ENCODE peak calls at places on chromosomes 13 and 19, in five cellular contexts. One of them, this sample, is unnamed.

GRCh38 chr19:7149956-7150705 is 80.6 kb downstream of the ZNF557 start:
- DNase-seq in K562: no peak
- DNase-seq in GM12878: no peak
- DNase-seq in H1: no peak
- DNase-seq in HepG2: no peak
- DNase-seq in this sample: peak

GRCh38 chr19:1040476-1041271 is 767 bp downstream of the ABCA7 start:
- DNase-seq in K562: peak
- DNase-seq in GM12878: peak
- DNase-seq in H1: peak
- DNase-seq in HepG2: peak
- DNase-seq in this sample: peak

GRCh38 chr19:1746401-1747284 is 6.7 kb upstream of the ONECUT3 start:
- DNase-seq in K562: no peak
- DNase-seq in GM12878: no peak
- DNase-seq in H1: peak
- DNase-seq in HepG2: no peak
- DNase-seq in this sample: no peak

GRCh38 chr13:97191615-97192014 is 30.5 kb upstream of the MBNL2 start:
- DNase-seq in K562: no peak
- DNase-seq in GM12878: no peak
- DNase-seq in H1: no peak
- DNase-seq in HepG2: no peak
- DNase-seq in this sample: no peak

GRCh38 chr13:78602561-78603239 is 652 bp downstream of the POU4F1 start:
- DNase-seq in K562: peak
- DNase-seq in GM12878: no peak
- DNase-seq in H1: no peak
- DNase-seq in HepG2: no peak
- DNase-seq in this sample: no peak

GRCh38 chr19:48553676-48554384 is 1.9 kb downstream of the SULT2B1 start:
- DNase-seq in K562: peak
- DNase-seq in GM12878: no peak
- DNase-seq in H1: no peak
- DNase-seq in HepG2: peak
- DNase-seq in this sample: peak

GRCh38 chr19:51359294-51359693 is 6.9 kb downstream of the ETFB start:
- DNase-seq in K562: no peak
- DNase-seq in GM12878: no peak
- DNase-seq in H1: no peak
- DNase-seq in HepG2: no peak
- DNase-seq in this sample: no peak

GRCh38 chr13:101654916-101655315 is 202.4 kb downstream of the ITGBL1 start:
- DNase-seq in K562: no peak
- DNase-seq in GM12878: no peak
- DNase-seq in H1: no peak
- DNase-seq in HepG2: no peak
- DNase-seq in this sample: no peak

GRCh38 chr19:44848036-44848804 is 2.1 kb downstream of the NECTIN2 start:
- DNase-seq in K562: no peak
- DNase-seq in GM12878: no peak
- DNase-seq in H1: no peak
- DNase-seq in HepG2: no peak
- DNase-seq in this sample: peak

GRCh38 chr13:44756411-44756810 is 180.3 kb upstream of the TSC22D1 start:
- DNase-seq in K562: no peak
- DNase-seq in GM12878: no peak
- DNase-seq in H1: no peak
- DNase-seq in HepG2: no peak
- DNase-seq in this sample: no peak

GRCh38 chr13:44757671-44758070 is 181.5 kb upstream of the TSC22D1 start:
- DNase-seq in K562: no peak
- DNase-seq in GM12878: no peak
- DNase-seq in H1: no peak
- DNase-seq in HepG2: no peak
- DNase-seq in this sample: no peak

GRCh38 chr13:44758595-44759221 is 182.6 kb upstream of the TSC22D1 start:
- DNase-seq in K562: no peak
- DNase-seq in GM12878: no peak
- DNase-seq in H1: no peak
- DNase-seq in HepG2: peak
- DNase-seq in this sample: no peak

GRCh38 chr13:44759222-44759721 is 183.1 kb upstream of the TSC22D1 start:
- DNase-seq in K562: no peak
- DNase-seq in GM12878: no peak
- DNase-seq in H1: no peak
- DNase-seq in HepG2: no peak
- DNase-seq in this sample: no peak

DNA sequence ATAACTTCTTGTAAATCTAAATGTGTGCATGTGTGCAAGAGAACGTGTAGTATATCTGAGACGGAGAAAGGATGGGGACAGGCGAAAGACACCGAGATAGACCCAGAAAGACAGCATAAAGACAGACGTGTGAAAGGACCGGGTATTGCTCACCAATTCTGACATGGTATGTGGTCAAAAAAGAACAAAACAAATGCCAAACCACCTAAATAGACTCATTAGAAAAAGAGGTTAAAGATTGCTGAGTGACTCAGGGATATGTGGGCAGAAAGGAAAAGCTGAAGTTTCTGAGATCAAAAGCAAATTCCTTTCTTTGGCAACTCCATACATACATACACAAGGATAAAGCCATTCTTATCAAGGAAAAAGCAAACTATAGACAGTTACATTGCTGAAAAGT is 179.7 kb upstream of the TSC22D1 start:
- DNase-seq in K562: no peak
- DNase-seq in GM12878: no peak
- DNase-seq in H1: no peak
- DNase-seq in HepG2: peak
- DNase-seq in this sample: no peak
- TF ChIP-seq TAF1 in K562: no peak
- TF ChIP-seq TAF1 in GM12878: no peak
- TF ChIP-seq TAF1 in H1: no peak
- TF ChIP-seq TAF1 in HepG2: no peak
- TF ChIP-seq TAF1 in this sample: no peak

DNA sequence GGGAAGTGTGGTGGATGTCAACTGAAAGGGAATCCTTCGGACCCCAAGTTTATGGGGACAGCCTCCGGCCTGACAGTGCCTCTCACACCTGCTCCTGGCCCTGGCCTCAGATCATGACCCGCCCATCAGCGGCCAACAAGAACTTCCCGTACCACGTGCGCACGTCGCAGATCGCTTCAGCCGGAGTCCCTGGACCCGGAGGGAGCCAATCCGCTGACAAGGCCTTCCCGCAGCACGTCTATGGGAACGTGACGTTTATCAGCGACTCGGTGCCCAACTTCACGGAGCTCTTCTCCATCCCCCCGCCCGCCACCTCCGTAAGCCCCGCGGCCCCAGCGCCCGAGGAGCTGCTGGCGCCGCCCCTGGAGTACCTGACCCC is 2.0 kb upstream of the MEGF8 start:
- DNase-seq in K562: no peak
- DNase-seq in GM12878: no peak
- DNase-seq in H1: peak
- DNase-seq in HepG2: no peak
- DNase-seq in this sample: no peak
- H3K4me2 ChIP-seq in K562: no peak
- H3K4me2 ChIP-seq in GM12878: no peak
- H3K4me2 ChIP-seq in H1: peak
- H3K4me2 ChIP-seq in HepG2: no peak
- H3K4me2 ChIP-seq in this sample: no peak

GRCh38 chr13:114106526-114106925 is 25.9 kb downstream of the RASA3 start:
- DNase-seq in K562: no peak
- DNase-seq in GM12878: no peak
- DNase-seq in H1: no peak
- DNase-seq in HepG2: no peak
- DNase-seq in this sample: no peak
- TF ChIP-seq TAF1 in K562: no peak
- TF ChIP-seq TAF1 in GM12878: no peak
- TF ChIP-seq TAF1 in H1: no peak
- TF ChIP-seq TAF1 in HepG2: no peak
- TF ChIP-seq TAF1 in this sample: no peak

DNA sequence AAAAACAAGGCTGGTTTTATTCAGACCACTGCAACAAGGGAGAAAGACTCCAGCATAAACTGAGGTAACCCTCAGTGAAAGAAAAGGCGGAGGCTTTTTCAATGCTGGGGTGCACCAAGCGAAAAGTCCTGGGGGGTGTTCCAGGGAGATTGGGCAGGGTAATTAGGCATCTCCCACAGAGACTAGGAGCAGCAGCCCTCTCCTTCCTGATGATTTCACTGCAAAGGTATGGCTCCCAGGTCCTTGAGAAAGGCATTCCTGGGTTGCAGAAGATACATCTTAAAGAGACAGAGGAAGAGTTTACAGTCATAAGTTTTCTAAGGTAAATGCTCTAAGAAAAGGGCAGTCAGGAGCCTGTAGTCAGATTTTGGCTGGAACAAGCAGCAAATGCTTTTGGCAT is 412.0 kb downstream of the FOXO1 start:
- DNase-seq in K562: no peak
- DNase-seq in GM12878: no peak
- DNase-seq in H1: no peak
- DNase-seq in HepG2: no peak
- DNase-seq in this sample: no peak
- H3K4me2 ChIP-seq in K562: no peak
- H3K4me2 ChIP-seq in GM12878: no peak
- H3K4me2 ChIP-seq in H1: no peak
- H3K4me2 ChIP-seq in HepG2: no peak
- H3K4me2 ChIP-seq in this sample: no peak

DNA sequence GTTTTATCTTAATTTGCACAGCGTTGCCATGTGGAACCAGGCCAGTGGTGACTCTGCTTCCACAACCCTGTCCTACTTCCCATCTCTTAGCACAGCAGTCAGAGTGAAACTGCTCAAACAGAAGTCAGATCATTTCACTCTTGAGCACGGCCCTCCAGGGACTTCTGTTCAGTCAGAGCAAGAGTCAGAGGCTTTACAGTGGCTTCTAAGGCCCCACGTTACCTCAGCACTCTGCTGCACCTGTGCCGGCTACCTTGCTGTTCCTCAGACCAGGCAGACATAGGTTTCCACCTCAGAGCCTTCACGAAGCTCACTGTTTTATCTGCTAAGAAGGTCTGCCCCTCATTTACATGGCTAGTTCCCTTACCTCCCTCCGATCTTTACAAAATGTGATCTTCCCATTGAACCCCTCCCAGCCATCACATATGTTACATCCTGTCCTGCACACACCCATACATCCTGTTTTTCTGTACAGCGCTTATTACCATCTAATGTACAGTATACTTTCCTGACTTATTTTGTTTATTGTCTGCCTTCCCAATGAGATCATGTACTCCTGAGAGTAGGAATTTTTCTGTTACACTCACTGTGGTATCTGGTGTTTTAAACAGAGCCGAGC is 41.6 kb downstream of the TM9SF2 start:
- DNase-seq in K562: no peak
- DNase-seq in GM12878: peak
- DNase-seq in H1: no peak
- DNase-seq in HepG2: no peak
- DNase-seq in this sample: no peak
- TF ChIP-seq TAF1 in K562: no peak
- TF ChIP-seq TAF1 in GM12878: peak
- TF ChIP-seq TAF1 in H1: no peak
- TF ChIP-seq TAF1 in HepG2: no peak
- TF ChIP-seq TAF1 in this sample: no peak